ENCODE peak calls at places on chromosomes 1 and 21, in seven cellular contexts. W, A, U, O, L, E and B are unnamed samples.

GRCh38 chr1:213381572-213382084 is 330.6 kb downstream of the RPS6KC1 start:
- DNase-seq in W (no peak), A (no peak), U (no peak), O (no peak), L (no peak), E (no peak), B (no peak)

GRCh38 chr1:84382127-84382526 is 16.2 kb upstream of the DNASE2B start:
- DNase-seq in W (no peak), A (no peak), U (no peak), O (no peak), L (no peak), E (no peak), B (no peak)

GRCh38 chr21:46636550-46637289 is 1.2 kb downstream of the PRMT2 start:
- DNase-seq in W (no peak), A (no peak), U (no peak), O (no peak), L (no peak), E (no peak), B (no peak)

GRCh38 chr1:3483801-3484444 is 29.5 kb downstream of the ARHGEF16 start:
- DNase-seq in W (no peak), A (peak), U (peak), O (peak), L (peak), E (no peak), B (peak)

GRCh38 chr1:54604572-54605370 is 18.6 kb downstream of the FAM151A start:
- DNase-seq in W (no peak), A (no peak), U (no peak), O (no peak), L (no peak), E (peak), B (no peak)

GRCh38 chr1:9246841-9247785 is 12.5 kb downstream of the H6PD start:
- DNase-seq in W (no peak), A (no peak), U (no peak), O (no peak), L (no peak), E (no peak), B (no peak)

GRCh38 chr1:75967719-75968118 is 35.5 kb upstream of the ASB17 start:
- DNase-seq in W (no peak), A (no peak), U (no peak), O (no peak), L (no peak), E (no peak), B (no peak)

GRCh38 chr1:166925791-166926483 is 49.4 kb downstream of the ILDR2 start:
- DNase-seq in W (no peak), A (peak), U (no peak), O (no peak), L (no peak), E (no peak), B (no peak)

GRCh38 chr1:217180443-217180842 is 450.4 kb downstream of the GPATCH2 start:
- DNase-seq in W (no peak), A (no peak), U (no peak), O (peak), L (no peak), E (no peak), B (no peak)

GRCh38 chr1:161885013-161885412 is 118.9 kb downstream of the ATF6 start:
- DNase-seq in W (no peak), A (no peak), U (no peak), O (no peak), L (no peak), E (no peak), B (no peak)

GRCh38 chr1:54956726-54957125 is 23.7 kb upstream of the TMEM61 start:
- DNase-seq in W (no peak), A (no peak), U (no peak), O (no peak), L (no peak), E (no peak), B (no peak)

GRCh38 chr21:16563795-16564194 is 834.0 kb downstream of the USP25 start:
- DNase-seq in W (no peak), A (peak), U (no peak), O (no peak), L (peak), E (no peak), B (peak)

GRCh38 chr1:25727819-25728286 is 72.1 kb upstream of the SELENON start:
- DNase-seq in W (no peak), A (peak), U (no peak), O (peak), L (no peak), E (no peak), B (no peak)

GRCh38 chr1:118204106-118204505 is 19.1 kb upstream of the SPAG17 start:
- DNase-seq in W (no peak), A (no peak), U (no peak), O (no peak), L (no peak), E (no peak), B (no peak)

GRCh38 chr21:17731554-17731953 is 87.6 kb downstream of the C21orf91 start:
- DNase-seq in W (no peak), A (no peak), U (no peak), O (no peak), L (no peak), E (no peak), B (no peak)

GRCh38 chr21:17730782-17731181 is 88.4 kb downstream of the C21orf91 start:
- DNase-seq in W (no peak), A (no peak), U (no peak), O (no peak), L (no peak), E (no peak), B (no peak)

GRCh38 chr21:17729455-17729854 is 89.7 kb downstream of the C21orf91 start:
- DNase-seq in W (no peak), A (no peak), U (no peak), O (no peak), L (no peak), E (no peak), B (no peak)

GRCh38 chr21:17733209-17733608 is 85.9 kb downstream of the C21orf91 start:
- DNase-seq in W (no peak), A (no peak), U (no peak), O (no peak), L (no peak), E (no peak), B (no peak)

DNA sequence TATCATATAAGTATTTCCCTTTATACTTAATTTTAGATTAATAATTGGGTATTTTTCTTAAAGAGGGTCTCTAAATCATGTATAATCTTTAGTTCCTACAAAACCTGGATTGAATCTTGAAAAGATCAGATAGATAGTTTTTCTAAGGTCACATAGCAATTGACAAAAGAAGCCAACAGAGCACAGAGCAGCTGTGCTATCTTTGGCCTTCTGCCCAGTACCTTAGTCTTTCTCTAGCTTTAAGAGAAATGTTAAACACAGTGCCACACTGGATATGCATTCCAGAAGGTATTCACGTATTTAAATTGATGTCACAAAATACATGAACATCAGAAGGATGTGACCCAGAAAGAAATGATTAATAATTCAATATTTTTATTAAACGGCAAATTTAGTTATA is 86.8 kb downstream of the C21orf91 start:
- DNase-seq in W (no peak), A (no peak), U (no peak), O (peak), L (no peak), E (no peak), B (no peak)
- TF ChIP-seq JUND in W (no peak), A (no peak), U (no peak), O (no peak), L (no peak), E (no peak), B (no peak)

GRCh38 chr1:28451011-28451410 is 54.8 kb upstream of the RCC1 start:
- DNase-seq in W (no peak), A (no peak), U (no peak), O (no peak), L (no peak), E (no peak), B (no peak)

GRCh38 chr1:28457678-28458077 is 48.2 kb upstream of the RCC1 start:
- DNase-seq in W (no peak), A (no peak), U (no peak), O (no peak), L (no peak), E (no peak), B (no peak)

GRCh38 chr1:28458237-28459228 is 47.3 kb upstream of the RCC1 start:
- DNase-seq in W (no peak), A (no peak), U (no peak), O (peak), L (no peak), E (no peak), B (no peak)

GRCh38 chr1:28450561-28450960 is 55.3 kb upstream of the RCC1 start:
- DNase-seq in W (no peak), A (no peak), U (no peak), O (no peak), L (no peak), E (no peak), B (no peak)

DNA sequence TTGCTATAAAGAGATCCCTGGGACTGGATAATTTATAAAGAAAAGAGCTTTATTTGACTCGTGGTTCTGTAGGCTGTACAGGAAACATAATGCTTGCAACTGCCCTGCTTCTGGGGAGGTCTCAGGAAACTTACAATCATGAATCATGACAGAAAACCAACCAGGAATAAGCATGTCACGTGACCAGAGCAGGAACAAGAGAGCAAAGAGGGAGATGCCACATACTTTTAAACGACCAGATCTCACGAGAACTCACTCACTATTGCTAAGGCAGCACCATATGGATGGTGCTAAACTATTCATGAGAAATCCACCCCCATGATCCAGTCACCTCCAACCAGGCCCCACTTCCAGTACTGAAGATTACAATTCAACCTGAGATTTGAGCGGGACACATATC is 49.8 kb upstream of the RCC1 start:
- DNase-seq in W (no peak), A (no peak), U (no peak), O (no peak), L (no peak), E (no peak), B (no peak)
- TF ChIP-seq JUND in W (no peak), A (no peak), U (no peak), O (no peak), L (no peak), E (no peak), B (no peak)

DNA sequence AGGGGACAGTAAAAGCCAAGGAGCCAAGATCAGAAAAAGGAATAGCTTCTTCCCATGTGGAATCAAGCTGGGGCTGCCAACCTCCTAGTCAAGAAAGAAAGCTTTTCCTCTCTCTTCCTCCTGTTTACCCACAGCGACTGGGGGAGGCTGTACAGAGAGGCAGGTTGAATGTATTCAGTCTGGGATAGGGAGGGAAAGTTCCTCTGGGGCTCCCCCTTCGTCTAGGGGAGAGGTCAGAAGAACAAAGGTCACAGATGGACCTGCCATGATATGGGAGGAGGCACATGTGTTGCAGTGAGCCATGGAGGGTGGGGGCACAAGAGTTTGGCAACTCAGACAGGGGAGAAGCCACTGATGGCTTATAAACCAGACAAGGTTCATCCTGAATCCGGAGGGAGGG is 61.3 kb downstream of the PLXNA2 start:
- DNase-seq in W (no peak), A (no peak), U (peak), O (no peak), L (no peak), E (no peak), B (no peak)
- TF ChIP-seq JUND in W (no peak), A (no peak), U (no peak), O (no peak), L (no peak), E (no peak), B (no peak)

DNA sequence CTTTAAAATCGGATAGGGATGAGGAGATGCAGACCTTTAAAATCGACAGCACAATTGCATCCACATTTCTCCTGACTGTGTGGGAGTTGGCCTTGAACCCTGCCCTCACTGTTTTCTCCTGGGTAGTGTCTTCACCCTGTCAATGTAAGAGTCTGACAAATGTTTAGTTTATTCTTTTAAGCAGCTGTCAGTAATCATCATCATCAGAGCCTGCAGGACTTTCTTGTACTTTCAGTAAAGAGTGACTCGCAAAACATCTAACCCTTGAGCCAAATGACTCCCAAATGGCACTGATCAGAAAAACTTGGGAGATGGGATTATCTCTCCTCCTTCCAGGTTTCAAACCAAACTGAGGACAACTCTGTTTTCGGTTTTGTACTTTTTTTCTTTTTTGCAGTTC is 460.2 kb downstream of the KIF26B start:
- DNase-seq in W (no peak), A (no peak), U (no peak), O (no peak), L (no peak), E (no peak), B (no peak)
- TF ChIP-seq JUND in W (no peak), A (no peak), U (no peak), O (no peak), L (no peak), E (no peak), B (no peak)

DNA sequence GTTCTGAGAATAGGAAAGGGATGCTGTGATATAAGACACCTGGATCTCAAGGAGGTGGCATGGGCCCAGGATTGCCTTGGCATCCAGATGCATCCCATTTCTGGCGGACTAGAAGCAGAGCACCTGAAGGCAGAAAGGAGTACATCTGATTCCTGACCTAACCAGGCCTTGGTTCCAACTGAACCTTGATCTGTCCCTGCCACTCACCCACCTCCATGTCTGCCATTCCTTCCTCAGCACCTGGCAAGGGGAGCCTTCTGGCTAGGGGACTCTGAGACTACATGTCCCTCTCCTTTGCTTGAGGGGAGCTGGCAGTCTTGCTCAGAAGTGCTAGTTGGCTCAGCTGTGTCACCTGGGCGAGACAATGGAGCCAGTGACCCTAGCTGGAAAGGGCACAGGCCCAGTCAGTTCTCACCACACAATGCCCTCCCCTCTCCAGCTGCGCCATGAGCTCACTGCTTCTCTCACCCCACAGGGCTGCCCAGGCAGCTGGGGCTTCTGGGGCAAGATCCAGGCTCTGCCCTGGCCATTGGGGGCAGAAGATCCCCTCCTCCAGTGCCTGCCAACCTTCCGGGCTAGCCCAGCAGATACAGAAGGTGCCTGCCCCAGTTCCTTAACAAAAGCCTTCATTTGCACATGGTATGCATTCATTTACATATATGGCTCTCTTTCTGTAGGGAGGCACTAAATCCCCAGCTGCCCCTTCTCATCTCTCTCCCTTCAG is 2.9 kb downstream of the IGSF8 start:
- DNase-seq in W (no peak), A (no peak), U (no peak), O (no peak), L (no peak), E (no peak), B (no peak)
- TF ChIP-seq JUND in W (no peak), A (no peak), U (no peak), O (no peak), L (no peak), E (no peak), B (no peak)

GRCh38 chr1:53526451-53527101 is 67.4 kb downstream of the DMRTB1 start:
- DNase-seq in W (no peak), A (peak), U (no peak), O (peak), L (no peak), E (no peak), B (no peak)
- TF ChIP-seq JUND in W (no peak), A (no peak), U (no peak), O (no peak), L (no peak), E (no peak), B (no peak)

GRCh38 chr1:222914861-222915632 is 100.2 kb downstream of the DISP1 start:
- DNase-seq in W (no peak), A (no peak), U (no peak), O (no peak), L (no peak), E (no peak), B (no peak)
- TF ChIP-seq JUND in W (no peak), A (no peak), U (no peak), O (no peak), L (no peak), E (no peak), B (no peak)